ENCODE peak calls at places on chromosomes 12 and 14, in nine cellular contexts. E is activated T-helper 1 cell treated with Interleukin-2 at 50 U/mL for 16 hours; S is activated CD4-positive, alpha-beta T cell treated with anti-CD3 and anti-CD28 coated beads for 24 hours; A is hypothalamus; Q is A549; B is ureter; R is amniotic epithelial cell; G is left lung; L is occipital lobe. N is an unnamed sample.

GRCh38 chr14:102316048-102316745 is 3.3 kb upstream of the ZNF839 start:
- DNase-seq in E (no peak), S (no peak), A (no peak), Q (no peak), B (no peak), R (peak), G (no peak), L (no peak), N (no peak)

GRCh38 chr12:5710260-5710878 is 234.7 kb downstream of the ANO2 start:
- DNase-seq in E (no peak), S (no peak), A (no peak), Q (no peak), B (no peak), R (no peak), G (no peak), L (no peak), N (no peak)

GRCh38 chr12:121610239-121611149 is 15.8 kb upstream of the ORAI1 start:
- DNase-seq in E (no peak), S (no peak), A (no peak), Q (no peak), B (no peak), R (peak), G (no peak), L (no peak), N (no peak)

GRCh38 chr12:132955933-132956725 is at the start of gene ZNF605:
- DNase-seq in E (peak), S (peak), A (peak), Q (peak), B (peak), R (peak), G (peak), L (peak), N (peak)

GRCh38 chr12:32870716-32871115 is 25.9 kb downstream of the PKP2 start:
- DNase-seq in E (no peak), S (no peak), A (no peak), Q (no peak), B (no peak), R (peak), G (no peak), L (no peak), N (no peak)

GRCh38 chr14:105499256-105500035 is 8.4 kb downstream of the TEDC1 start:
- DNase-seq in E (no peak), S (no peak), A (peak), Q (no peak), B (no peak), R (no peak), G (peak), L (peak), N (no peak)

GRCh38 chr12:112537710-112538396 is 119.1 kb downstream of the PTPN11 start:
- DNase-seq in E (no peak), S (no peak), A (no peak), Q (no peak), B (no peak), R (peak), G (peak), L (no peak), N (no peak)

GRCh38 chr12:110780448-110780847 is 37.8 kb upstream of the PPP1CC start:
- DNase-seq in E (peak), S (peak), A (no peak), Q (no peak), B (no peak), R (no peak), G (no peak), L (no peak), N (no peak)

GRCh38 chr12:91902860-91903683 is 242.6 kb downstream of the BTG1 start:
- DNase-seq in E (no peak), S (no peak), A (no peak), Q (no peak), B (no peak), R (peak), G (no peak), L (no peak), N (no peak)

GRCh38 chr12:100481021-100481420 is 7.4 kb downstream of the NR1H4 start:
- DNase-seq in E (no peak), S (no peak), A (no peak), Q (no peak), B (no peak), R (no peak), G (no peak), L (no peak), N (no peak)

GRCh38 chr14:89186850-89187376 is 230.1 kb downstream of the FOXN3 start:
- DNase-seq in E (no peak), S (no peak), A (no peak), Q (no peak), B (no peak), R (peak), G (no peak), L (no peak), N (no peak)

GRCh38 chr14:99524804-99525698 is 43.8 kb downstream of the CCNK start:
- DNase-seq in E (no peak), S (no peak), A (no peak), Q (peak), B (no peak), R (peak), G (no peak), L (no peak), N (no peak)

GRCh38 chr12:85572956-85573355 is 263.3 kb downstream of the RASSF9 start:
- DNase-seq in E (no peak), S (no peak), A (no peak), Q (no peak), B (no peak), R (no peak), G (no peak), L (no peak), N (no peak)

GRCh38 chr12:121803861-121804416 is at the start of gene SETD1B:
- DNase-seq in E (no peak), S (no peak), A (no peak), Q (no peak), B (peak), R (peak), G (peak), L (peak), N (no peak)

GRCh38 chr14:72599579-72600470 is 294.1 kb downstream of the DPF3 start:
- DNase-seq in E (no peak), S (no peak), A (no peak), Q (no peak), B (no peak), R (peak), G (no peak), L (no peak), N (no peak)

GRCh38 chr12:29519585-29520182 is 22.2 kb upstream of the OVCH1 start:
- DNase-seq in E (no peak), S (no peak), A (no peak), Q (peak), B (no peak), R (peak), G (no peak), L (no peak), N (no peak)

GRCh38 chr12:108702534-108702933 is 28.8 kb downstream of the CORO1C start:
- DNase-seq in E (no peak), S (no peak), A (no peak), Q (no peak), B (no peak), R (no peak), G (no peak), L (no peak), N (no peak)

GRCh38 chr14:103549361-103550311 is 12.8 kb downstream of the BAG5 start:
- DNase-seq in E (no peak), S (no peak), A (no peak), Q (no peak), B (peak), R (no peak), G (no peak), L (peak), N (no peak)

GRCh38 chr12:26128180-26128579 is 3.3 kb upstream of the BHLHE41 start:
- DNase-seq in E (no peak), S (no peak), A (no peak), Q (no peak), B (no peak), R (no peak), G (no peak), L (no peak), N (no peak)

GRCh38 chr12:104292872-104293794 is 10.4 kb upstream of the EID3 start:
- DNase-seq in E (no peak), S (no peak), A (no peak), Q (no peak), B (no peak), R (peak), G (no peak), L (no peak), N (no peak)

GRCh38 chr12:112349440-112349839 is 32.8 kb downstream of the HECTD4 start:
- DNase-seq in E (no peak), S (no peak), A (no peak), Q (no peak), B (no peak), R (no peak), G (no peak), L (no peak), N (no peak)

GRCh38 chr14:39173198-39173597 is 1.9 kb upstream of the PNN start:
- DNase-seq in E (no peak), S (no peak), A (no peak), Q (no peak), B (no peak), R (no peak), G (no peak), L (no peak), N (no peak)

GRCh38 chr12:26156996-26157395 is 32.2 kb upstream of the BHLHE41 start:
- DNase-seq in E (no peak), S (no peak), A (no peak), Q (no peak), B (no peak), R (no peak), G (no peak), L (no peak), N (no peak)

GRCh38 chr12:55060470-55060869 is 40.7 kb downstream of the NEUROD4 start:
- DNase-seq in E (no peak), S (peak), A (no peak), Q (no peak), B (no peak), R (no peak), G (no peak), L (no peak), N (no peak)

GRCh38 chr12:6771091-6771495 is 1.2 kb upstream of the LAG3 start:
- DNase-seq in E (no peak), S (no peak), A (no peak), Q (no peak), B (no peak), R (no peak), G (no peak), L (peak), N (no peak)

GRCh38 chr12:91931110-91931509 is 214.5 kb downstream of the BTG1 start:
- DNase-seq in E (no peak), S (no peak), A (no peak), Q (no peak), B (peak), R (no peak), G (peak), L (no peak), N (no peak)

GRCh38 chr12:124745891-124746570 is 117.6 kb downstream of the SCARB1 start:
- DNase-seq in E (no peak), S (no peak), A (peak), Q (peak), B (peak), R (peak), G (peak), L (peak), N (no peak)

GRCh38 chr14:102630405-102630804 is 38.0 kb downstream of the RCOR1 start:
- DNase-seq in E (no peak), S (no peak), A (no peak), Q (no peak), B (no peak), R (no peak), G (no peak), L (no peak), N (no peak)